ENCODE peak calls at places on chromosomes 2 and 18, in ten cellular contexts. One of them, this sample, is unnamed.

GRCh38 chr2:156480376-156480775 is 44.2 kb downstream of the GPD2 start:
- DNase-seq in cardiac muscle cell: no peak
- DNase-seq in fibroblast of pulmonary artery: no peak
- DNase-seq in RWPE2: no peak
- DNase-seq in CD4-positive, CD25-positive, alpha-beta regulatory T cell: no peak
- DNase-seq in retinal pigment epithelial cell: no peak
- DNase-seq in A549: no peak
- DNase-seq in cardiac fibroblast: no peak
- DNase-seq in right cardiac atrium: no peak
- DNase-seq in SJSA1: no peak
- DNase-seq in this sample: no peak

GRCh38 chr2:176188969-176189665 is 649 bp downstream of the HOXD1 start:
- DNase-seq in cardiac muscle cell: no peak
- DNase-seq in fibroblast of pulmonary artery: no peak
- DNase-seq in RWPE2: no peak
- DNase-seq in CD4-positive, CD25-positive, alpha-beta regulatory T cell: no peak
- DNase-seq in retinal pigment epithelial cell: no peak
- DNase-seq in A549: no peak
- DNase-seq in cardiac fibroblast: no peak
- DNase-seq in right cardiac atrium: peak; percentile 43
- DNase-seq in SJSA1: no peak
- DNase-seq in this sample: no peak

GRCh38 chr2:55408098-55408882 is 11.4 kb downstream of the CCDC88A start:
- DNase-seq in cardiac muscle cell: peak; percentile 68
- DNase-seq in fibroblast of pulmonary artery: peak; percentile 56
- DNase-seq in RWPE2: no peak
- DNase-seq in CD4-positive, CD25-positive, alpha-beta regulatory T cell: no peak
- DNase-seq in retinal pigment epithelial cell: no peak
- DNase-seq in A549: no peak
- DNase-seq in cardiac fibroblast: peak; percentile 57
- DNase-seq in right cardiac atrium: no peak
- DNase-seq in SJSA1: peak; percentile 20
- DNase-seq in this sample: no peak

GRCh38 chr2:143900006-143900405 is 619.9 kb downstream of the ZEB2 start:
- DNase-seq in cardiac muscle cell: no peak
- DNase-seq in fibroblast of pulmonary artery: no peak
- DNase-seq in RWPE2: no peak
- DNase-seq in CD4-positive, CD25-positive, alpha-beta regulatory T cell: no peak
- DNase-seq in retinal pigment epithelial cell: no peak
- DNase-seq in A549: no peak
- DNase-seq in cardiac fibroblast: no peak
- DNase-seq in right cardiac atrium: no peak
- DNase-seq in SJSA1: no peak
- DNase-seq in this sample: no peak

GRCh38 chr2:11071207-11071606 is 84.1 kb upstream of the SLC66A3 start:
- DNase-seq in cardiac muscle cell: peak; percentile 51
- DNase-seq in fibroblast of pulmonary artery: peak; percentile 22
- DNase-seq in RWPE2: no peak
- DNase-seq in CD4-positive, CD25-positive, alpha-beta regulatory T cell: no peak
- DNase-seq in retinal pigment epithelial cell: no peak
- DNase-seq in A549: no peak
- DNase-seq in cardiac fibroblast: peak; percentile 28
- DNase-seq in right cardiac atrium: no peak
- DNase-seq in SJSA1: no peak
- DNase-seq in this sample: no peak

GRCh38 chr2:7203056-7203467 is 285.9 kb downstream of the RNF144A start:
- DNase-seq in cardiac muscle cell: peak; percentile 71
- DNase-seq in fibroblast of pulmonary artery: peak; percentile 65
- DNase-seq in RWPE2: no peak
- DNase-seq in CD4-positive, CD25-positive, alpha-beta regulatory T cell: peak; percentile 57
- DNase-seq in retinal pigment epithelial cell: no peak
- DNase-seq in A549: peak; percentile 50
- DNase-seq in cardiac fibroblast: peak; percentile 65
- DNase-seq in right cardiac atrium: no peak
- DNase-seq in SJSA1: no peak
- DNase-seq in this sample: no peak

GRCh38 chr2:36277876-36278523 is 77.6 kb upstream of the CRIM1 start:
- DNase-seq in cardiac muscle cell: no peak
- DNase-seq in fibroblast of pulmonary artery: no peak
- DNase-seq in RWPE2: no peak
- DNase-seq in CD4-positive, CD25-positive, alpha-beta regulatory T cell: no peak
- DNase-seq in retinal pigment epithelial cell: no peak
- DNase-seq in A549: no peak
- DNase-seq in cardiac fibroblast: no peak
- DNase-seq in right cardiac atrium: no peak
- DNase-seq in SJSA1: no peak
- DNase-seq in this sample: no peak

GRCh38 chr2:55107428-55107827 is 57.2 kb upstream of the RTN4 start:
- DNase-seq in cardiac muscle cell: peak; percentile 42
- DNase-seq in fibroblast of pulmonary artery: no peak
- DNase-seq in RWPE2: no peak
- DNase-seq in CD4-positive, CD25-positive, alpha-beta regulatory T cell: no peak
- DNase-seq in retinal pigment epithelial cell: no peak
- DNase-seq in A549: no peak
- DNase-seq in cardiac fibroblast: peak; percentile 51
- DNase-seq in right cardiac atrium: no peak
- DNase-seq in SJSA1: peak; percentile 57
- DNase-seq in this sample: no peak

GRCh38 chr2:121502246-121502645 is 28.4 kb upstream of the RNU4ATAC start:
- DNase-seq in cardiac muscle cell: peak; percentile 22
- DNase-seq in fibroblast of pulmonary artery: peak; percentile 67
- DNase-seq in RWPE2: no peak
- DNase-seq in CD4-positive, CD25-positive, alpha-beta regulatory T cell: no peak
- DNase-seq in retinal pigment epithelial cell: no peak
- DNase-seq in A549: no peak
- DNase-seq in cardiac fibroblast: peak; percentile 96
- DNase-seq in right cardiac atrium: no peak
- DNase-seq in SJSA1: peak; percentile 90
- DNase-seq in this sample: no peak

GRCh38 chr2:236257575-236257974 is 6.6 kb downstream of the ASB18 start:
- DNase-seq in cardiac muscle cell: no peak
- DNase-seq in fibroblast of pulmonary artery: no peak
- DNase-seq in RWPE2: no peak
- DNase-seq in CD4-positive, CD25-positive, alpha-beta regulatory T cell: no peak
- DNase-seq in retinal pigment epithelial cell: no peak
- DNase-seq in A549: no peak
- DNase-seq in cardiac fibroblast: no peak
- DNase-seq in right cardiac atrium: no peak
- DNase-seq in SJSA1: no peak
- DNase-seq in this sample: no peak

GRCh38 chr18:57428221-57429150 is 6.7 kb upstream of the ONECUT2 start:
- DNase-seq in cardiac muscle cell: no peak
- DNase-seq in fibroblast of pulmonary artery: no peak
- DNase-seq in RWPE2: no peak
- DNase-seq in CD4-positive, CD25-positive, alpha-beta regulatory T cell: no peak
- DNase-seq in retinal pigment epithelial cell: no peak
- DNase-seq in A549: no peak
- DNase-seq in cardiac fibroblast: no peak
- DNase-seq in right cardiac atrium: no peak
- DNase-seq in SJSA1: no peak
- DNase-seq in this sample: peak; percentile 73

GRCh38 chr18:9742588-9743131 is 34.6 kb downstream of the RAB31 start:
- DNase-seq in cardiac muscle cell: peak; percentile 52
- DNase-seq in fibroblast of pulmonary artery: peak; percentile 54
- DNase-seq in RWPE2: no peak
- DNase-seq in CD4-positive, CD25-positive, alpha-beta regulatory T cell: no peak
- DNase-seq in retinal pigment epithelial cell: no peak
- DNase-seq in A549: no peak
- DNase-seq in cardiac fibroblast: peak; percentile 79
- DNase-seq in right cardiac atrium: no peak
- DNase-seq in SJSA1: peak; percentile 82
- DNase-seq in this sample: peak; percentile 41

GRCh38 chr18:79199691-79200374 is 130.6 kb downstream of the ATP9B start:
- DNase-seq in cardiac muscle cell: peak; percentile 30
- DNase-seq in fibroblast of pulmonary artery: peak; percentile 46
- DNase-seq in RWPE2: no peak
- DNase-seq in CD4-positive, CD25-positive, alpha-beta regulatory T cell: peak; percentile 15
- DNase-seq in retinal pigment epithelial cell: no peak
- DNase-seq in A549: no peak
- DNase-seq in cardiac fibroblast: peak; percentile 12
- DNase-seq in right cardiac atrium: no peak
- DNase-seq in SJSA1: peak; percentile 30
- DNase-seq in this sample: no peak

GRCh38 chr18:63063171-63063570 is 256.4 kb downstream of the BCL2 start:
- DNase-seq in cardiac muscle cell: peak; percentile 18
- DNase-seq in fibroblast of pulmonary artery: peak; percentile 18
- DNase-seq in RWPE2: no peak
- DNase-seq in CD4-positive, CD25-positive, alpha-beta regulatory T cell: no peak
- DNase-seq in retinal pigment epithelial cell: no peak
- DNase-seq in A549: no peak
- DNase-seq in cardiac fibroblast: no peak
- DNase-seq in right cardiac atrium: no peak
- DNase-seq in SJSA1: peak; percentile 84
- DNase-seq in this sample: no peak

GRCh38 chr2:223049356-223049755 is 2.6 kb upstream of the KCNE4 start:
- DNase-seq in cardiac muscle cell: no peak
- DNase-seq in fibroblast of pulmonary artery: no peak
- DNase-seq in RWPE2: no peak
- DNase-seq in CD4-positive, CD25-positive, alpha-beta regulatory T cell: no peak
- DNase-seq in retinal pigment epithelial cell: no peak
- DNase-seq in A549: no peak
- DNase-seq in cardiac fibroblast: no peak
- DNase-seq in right cardiac atrium: no peak
- DNase-seq in SJSA1: no peak
- DNase-seq in this sample: no peak

GRCh38 chr2:223051580-223052375 is at the start of gene KCNE4:
- DNase-seq in cardiac muscle cell: peak; percentile 74
- DNase-seq in fibroblast of pulmonary artery: peak; percentile 72
- DNase-seq in RWPE2: no peak
- DNase-seq in CD4-positive, CD25-positive, alpha-beta regulatory T cell: no peak
- DNase-seq in retinal pigment epithelial cell: no peak
- DNase-seq in A549: no peak
- DNase-seq in cardiac fibroblast: peak; percentile 78
- DNase-seq in right cardiac atrium: no peak
- DNase-seq in SJSA1: peak; percentile 62
- DNase-seq in this sample: no peak

GRCh38 chr2:223050188-223050587 is 1.8 kb upstream of the KCNE4 start:
- DNase-seq in cardiac muscle cell: no peak
- DNase-seq in fibroblast of pulmonary artery: no peak
- DNase-seq in RWPE2: no peak
- DNase-seq in CD4-positive, CD25-positive, alpha-beta regulatory T cell: no peak
- DNase-seq in retinal pigment epithelial cell: no peak
- DNase-seq in A549: no peak
- DNase-seq in cardiac fibroblast: no peak
- DNase-seq in right cardiac atrium: no peak
- DNase-seq in SJSA1: no peak
- DNase-seq in this sample: no peak

GRCh38 chr2:223052710-223053261 is 796 bp downstream of the KCNE4 start:
- DNase-seq in cardiac muscle cell: no peak
- DNase-seq in fibroblast of pulmonary artery: no peak
- DNase-seq in RWPE2: no peak
- DNase-seq in CD4-positive, CD25-positive, alpha-beta regulatory T cell: no peak
- DNase-seq in retinal pigment epithelial cell: no peak
- DNase-seq in A549: peak; percentile 22
- DNase-seq in cardiac fibroblast: peak; percentile 33
- DNase-seq in right cardiac atrium: peak; percentile 71
- DNase-seq in SJSA1: peak; percentile 57
- DNase-seq in this sample: no peak

DNA sequence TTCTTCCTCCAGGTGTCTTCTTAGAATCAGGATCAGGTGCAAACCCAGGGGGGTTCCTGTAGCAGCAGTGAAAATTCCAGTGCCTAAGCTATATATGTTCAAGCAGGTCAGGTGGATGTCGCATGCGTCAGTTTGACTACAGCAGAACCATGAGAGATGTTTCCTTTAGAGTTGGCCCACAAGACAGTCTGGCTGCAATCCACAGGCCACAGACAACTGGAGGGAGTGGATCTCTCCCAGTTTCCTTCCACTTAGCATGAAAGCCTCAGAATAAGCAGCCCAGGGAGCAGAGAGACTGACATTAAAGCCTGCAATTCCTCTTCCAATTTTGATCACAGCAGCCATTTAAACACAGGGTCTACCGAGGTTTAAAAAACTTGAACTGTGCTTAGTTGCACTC is 1.1 kb upstream of the KCNE4 start:
- DNase-seq in cardiac muscle cell: peak; percentile 58
- DNase-seq in fibroblast of pulmonary artery: no peak
- DNase-seq in RWPE2: no peak
- DNase-seq in CD4-positive, CD25-positive, alpha-beta regulatory T cell: no peak
- DNase-seq in retinal pigment epithelial cell: no peak
- DNase-seq in A549: no peak
- DNase-seq in cardiac fibroblast: peak; percentile 52
- DNase-seq in right cardiac atrium: no peak
- DNase-seq in SJSA1: no peak
- DNase-seq in this sample: no peak
- H3K4me3 ChIP-seq in cardiac muscle cell: no peak overlapping the region
- H3K4me3 ChIP-seq in fibroblast of pulmonary artery: no peak overlapping the region
- H3K4me3 ChIP-seq in RWPE2: no peak overlapping the region
- H3K4me3 ChIP-seq in CD4-positive, CD25-positive, alpha-beta regulatory T cell: no peak overlapping the region
- H3K4me3 ChIP-seq in retinal pigment epithelial cell: no peak overlapping the region
- H3K4me3 ChIP-seq in A549: no peak overlapping the region
- H3K4me3 ChIP-seq in cardiac fibroblast: no peak overlapping the region
- H3K4me3 ChIP-seq in right cardiac atrium: peak overlapping the region; percentile 42
- H3K4me3 ChIP-seq in SJSA1: no peak overlapping the region
- H3K4me3 ChIP-seq in this sample: no peak overlapping the region

DNA sequence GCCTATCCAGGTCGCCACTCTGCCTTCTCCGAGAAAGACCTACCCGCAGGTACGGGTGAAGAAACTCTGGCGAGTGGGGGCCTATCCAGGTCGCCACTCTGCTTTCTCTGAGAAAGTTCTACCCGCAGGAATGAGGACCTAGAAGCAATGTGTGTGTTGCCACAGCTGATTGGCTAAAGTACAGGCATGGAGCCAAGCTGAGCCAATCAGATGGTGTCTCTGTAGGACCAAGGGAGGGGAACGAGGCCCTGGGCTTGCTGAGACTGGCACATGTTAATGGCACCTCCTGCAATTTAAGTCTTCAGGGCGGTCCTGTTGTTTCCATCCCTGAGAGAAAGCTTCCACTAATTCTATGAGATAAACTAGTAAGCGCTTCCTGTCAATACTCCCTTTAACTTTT is 82.3 kb downstream of the KCTD1 start:
- DNase-seq in cardiac muscle cell: no peak
- DNase-seq in fibroblast of pulmonary artery: no peak
- DNase-seq in RWPE2: no peak
- DNase-seq in CD4-positive, CD25-positive, alpha-beta regulatory T cell: no peak
- DNase-seq in retinal pigment epithelial cell: no peak
- DNase-seq in A549: no peak
- DNase-seq in cardiac fibroblast: no peak
- DNase-seq in right cardiac atrium: no peak
- DNase-seq in SJSA1: no peak
- DNase-seq in this sample: no peak
- H3K4me3 ChIP-seq in cardiac muscle cell: no peak overlapping the region
- H3K4me3 ChIP-seq in fibroblast of pulmonary artery: no peak overlapping the region
- H3K4me3 ChIP-seq in RWPE2: no peak overlapping the region
- H3K4me3 ChIP-seq in CD4-positive, CD25-positive, alpha-beta regulatory T cell: no peak overlapping the region
- H3K4me3 ChIP-seq in retinal pigment epithelial cell: no peak overlapping the region
- H3K4me3 ChIP-seq in A549: no peak overlapping the region
- H3K4me3 ChIP-seq in cardiac fibroblast: no peak overlapping the region
- H3K4me3 ChIP-seq in right cardiac atrium: no peak overlapping the region
- H3K4me3 ChIP-seq in SJSA1: no peak overlapping the region
- H3K4me3 ChIP-seq in this sample: no peak overlapping the region

GRCh38 chr2:40242315-40242714 is 209.6 kb downstream of the SLC8A1 start:
- DNase-seq in cardiac muscle cell: no peak
- DNase-seq in fibroblast of pulmonary artery: no peak
- DNase-seq in RWPE2: no peak
- DNase-seq in CD4-positive, CD25-positive, alpha-beta regulatory T cell: no peak
- DNase-seq in retinal pigment epithelial cell: no peak
- DNase-seq in A549: no peak
- DNase-seq in cardiac fibroblast: no peak
- DNase-seq in right cardiac atrium: no peak
- DNase-seq in SJSA1: no peak
- DNase-seq in this sample: no peak
- H3K4me3 ChIP-seq in cardiac muscle cell: no peak overlapping the region
- H3K4me3 ChIP-seq in fibroblast of pulmonary artery: no peak overlapping the region
- H3K4me3 ChIP-seq in RWPE2: no peak overlapping the region
- H3K4me3 ChIP-seq in CD4-positive, CD25-positive, alpha-beta regulatory T cell: no peak overlapping the region
- H3K4me3 ChIP-seq in retinal pigment epithelial cell: no peak overlapping the region
- H3K4me3 ChIP-seq in A549: no peak overlapping the region
- H3K4me3 ChIP-seq in cardiac fibroblast: no peak overlapping the region
- H3K4me3 ChIP-seq in right cardiac atrium: no peak overlapping the region
- H3K4me3 ChIP-seq in SJSA1: no peak overlapping the region
- H3K4me3 ChIP-seq in this sample: no peak overlapping the region

GRCh38 chr2:44955593-44956449 is 14.3 kb downstream of the SIX3 start:
- DNase-seq in cardiac muscle cell: peak; percentile 72
- DNase-seq in fibroblast of pulmonary artery: peak; percentile 72
- DNase-seq in RWPE2: no peak
- DNase-seq in CD4-positive, CD25-positive, alpha-beta regulatory T cell: peak; percentile 64
- DNase-seq in retinal pigment epithelial cell: no peak
- DNase-seq in A549: peak; percentile 79
- DNase-seq in cardiac fibroblast: peak; percentile 80
- DNase-seq in right cardiac atrium: peak; percentile 88
- DNase-seq in SJSA1: peak; percentile 57
- DNase-seq in this sample: peak; percentile 94
- H3K4me3 ChIP-seq in cardiac muscle cell: peak overlapping the region; percentile 13
- H3K4me3 ChIP-seq in fibroblast of pulmonary artery: no peak overlapping the region
- H3K4me3 ChIP-seq in RWPE2: peak overlapping the region; percentile 14
- H3K4me3 ChIP-seq in CD4-positive, CD25-positive, alpha-beta regulatory T cell: no peak overlapping the region
- H3K4me3 ChIP-seq in retinal pigment epithelial cell: peak overlapping the region; percentile 55
- H3K4me3 ChIP-seq in A549: peak overlapping the region; percentile 36
- H3K4me3 ChIP-seq in cardiac fibroblast: no peak overlapping the region
- H3K4me3 ChIP-seq in right cardiac atrium: no peak overlapping the region
- H3K4me3 ChIP-seq in SJSA1: no peak overlapping the region
- H3K4me3 ChIP-seq in this sample: peak overlapping the region; percentile 8

This sample was measured in spleen.